ENCODE peak calls at places on chromosome 21, in nine cellular contexts. T is activated T-cell treated with anti-CD3 and anti-CD28 coated beads for 1 hour; P is non-pigmented ciliary epithelial cell; C is H7; D is HuH-7; Z is anterior cingulate cortex; W is effector memory CD4-positive, alpha-beta T cell; I is NCI-H1105; O is astrocyte of the spinal cord. J is an unnamed sample.
A peak's percentile ranks its signal among the peaks of the same experiment; 100 is the strongest.

GRCh38 chr21:31900121-31900895 is 27.5 kb downstream of the HUNK start:
- DNase-seq in O (no peak), D (peak; percentile 60), C (no peak), W (no peak), Z (no peak), I (no peak), P (no peak), T (no peak), J (no peak)

GRCh38 chr21:14523234-14523633 is 22.9 kb downstream of the SAMSN1 start:
- DNase-seq in T (no peak), W (no peak), I (no peak), D (no peak), P (no peak), O (no peak), Z (no peak), C (no peak), J (no peak)

GRCh38 chr21:37196847-37197246 is 70.3 kb downstream of the VPS26C start:
- DNase-seq in I (no peak), T (no peak), O (no peak), Z (no peak), C (no peak), D (no peak), W (no peak), P (no peak), J (no peak)

GRCh38 chr21:35268817-35269216 is 219.7 kb upstream of the RUNX1 start:
- DNase-seq in P (no peak), C (no peak), D (no peak), T (no peak), O (no peak), W (no peak), I (no peak), Z (no peak), J (no peak)

GRCh38 chr21:44966135-44967081 is 26.6 kb downstream of the SLX9 start:
- DNase-seq in T (no peak), C (no peak), D (no peak), W (no peak), I (peak; percentile 24), O (no peak), Z (peak; percentile 50), P (no peak), J (no peak)

GRCh38 chr21:36908260-36908908 is 58.1 kb downstream of the HLCS start:
- DNase-seq in C (no peak), D (no peak), T (no peak), Z (no peak), I (no peak), P (no peak), O (no peak), W (no peak), J (no peak)

GRCh38 chr21:33418686-33419085 is 15.5 kb downstream of the IFNGR2 start:
- DNase-seq in D (no peak), Z (no peak), P (no peak), C (no peak), W (no peak), T (no peak), O (no peak), I (no peak), J (no peak)

GRCh38 chr21:16473965-16474364 is 744.2 kb downstream of the USP25 start:
- DNase-seq in W (no peak), T (no peak), D (no peak), P (no peak), C (no peak), O (peak; percentile 53), Z (no peak), I (no peak), J (no peak)

GRCh38 chr21:18986197-18986596 is 582.6 kb upstream of the TMPRSS15 start:
- DNase-seq in W (no peak), I (no peak), C (no peak), Z (no peak), T (no peak), D (no peak), P (no peak), O (peak; percentile 58), J (no peak)

GRCh38 chr21:30793581-30794314 is 19.3 kb downstream of the KRTAP8-1 start:
- DNase-seq in W (no peak), D (peak; percentile 49), I (no peak), Z (no peak), T (no peak), O (no peak), P (no peak), C (no peak), J (no peak)

GRCh38 chr21:45607021-45607921 is 36.3 kb upstream of the PCBP3 start:
- DNase-seq in P (no peak), D (no peak), Z (no peak), T (peak; percentile 26), O (peak; percentile 42), I (no peak), W (peak; percentile 11), C (no peak), J (no peak)